ENCODE peak calls at places on chromosomes 1 and 21, in ten cellular contexts. M, D, J, C, O, Q, X, I, B and G are unnamed samples.
A peak's percentile ranks its signal among the peaks of the same experiment; 100 is the strongest.

GRCh38 chr1:61237659-61238370 is 155.5 kb downstream of the NFIA start:
- DNase-seq in Q (no peak), D (no peak), I (no peak), M (no peak), O (no peak), C (no peak), B (no peak), X (no peak), J (no peak), G (no peak)

GRCh38 chr1:28915036-28915895 is 897 bp downstream of the EPB41 start:
- DNase-seq in C (no peak), O (peak; percentile 67), I (peak; percentile 16), D (peak; percentile 43), X (peak; percentile 15), J (peak; percentile 64), M (no peak), B (peak; percentile 34), Q (no peak), G (no peak)

GRCh38 chr1:114274621-114275317 is 121.1 kb upstream of the SYT6 start:
- DNase-seq in J (no peak), B (no peak), C (no peak), O (no peak), Q (no peak), M (no peak), I (no peak), X (no peak), D (no peak), G (no peak)

GRCh38 chr21:26115899-26116298 is 54.7 kb downstream of the APP start:
- DNase-seq in Q (no peak), D (peak; percentile 90), M (peak; percentile 88), O (no peak), X (no peak), B (no peak), I (no peak), C (no peak), J (no peak), G (peak; percentile 84)

GRCh38 chr21:23593582-23593981 is 2013.7 kb downstream of the MRPL39 start:
- DNase-seq in O (no peak), I (no peak), B (no peak), X (no peak), D (no peak), M (no peak), Q (no peak), J (no peak), C (no peak), G (no peak)

GRCh38 chr1:228349701-228350171 is 56.9 kb downstream of the TRIM11 start:
- DNase-seq in O (no peak), I (no peak), M (no peak), X (no peak), Q (no peak), C (peak; percentile 42), J (no peak), B (no peak), D (no peak), G (no peak)

GRCh38 chr1:25610822-25611630 is 5.6 kb upstream of the MAN1C1 start:
- DNase-seq in I (no peak), X (no peak), M (peak; percentile 37), D (peak; percentile 44), C (no peak), O (no peak), B (no peak), Q (no peak), J (no peak), G (peak; percentile 25)

GRCh38 chr1:224710196-224710595 is 94.1 kb downstream of the CNIH3 start:
- DNase-seq in B (no peak), I (no peak), O (no peak), D (peak; percentile 79), M (peak; percentile 64), J (no peak), Q (no peak), X (no peak), C (no peak), G (no peak)

GRCh38 chr1:152162826-152163463 is 3.9 kb upstream of the RPTN start:
- DNase-seq in Q (no peak), I (peak; percentile 76), J (no peak), C (no peak), O (no peak), D (peak; percentile 67), X (no peak), B (no peak), M (peak; percentile 96), G (peak; percentile 97)

GRCh38 chr1:213273546-213273945 is 222.5 kb downstream of the RPS6KC1 start:
- DNase-seq in J (no peak), M (no peak), O (no peak), B (no peak), I (no peak), Q (no peak), X (no peak), C (no peak), D (no peak), G (peak; percentile 93)

GRCh38 chr1:30852026-30852425 is 56.5 kb downstream of the SDC3 start:
- DNase-seq in X (peak; percentile 39), B (peak; percentile 67), J (peak; percentile 65), I (no peak), O (no peak), C (peak; percentile 85), D (peak; percentile 94), M (no peak), Q (peak; percentile 84), G (peak; percentile 41)

GRCh38 chr1:70360321-70360720 is 5.8 kb upstream of the ANKRD13C start:
- DNase-seq in O (no peak), Q (no peak), D (no peak), C (no peak), B (no peak), J (no peak), I (no peak), M (no peak), X (no peak), G (no peak)

GRCh38 chr21:25186278-25186677 is 421.0 kb downstream of the MRPL39 start:
- DNase-seq in D (no peak), C (peak; percentile 64), J (no peak), I (no peak), X (no peak), Q (no peak), O (no peak), B (no peak), M (no peak), G (no peak)

DNA sequence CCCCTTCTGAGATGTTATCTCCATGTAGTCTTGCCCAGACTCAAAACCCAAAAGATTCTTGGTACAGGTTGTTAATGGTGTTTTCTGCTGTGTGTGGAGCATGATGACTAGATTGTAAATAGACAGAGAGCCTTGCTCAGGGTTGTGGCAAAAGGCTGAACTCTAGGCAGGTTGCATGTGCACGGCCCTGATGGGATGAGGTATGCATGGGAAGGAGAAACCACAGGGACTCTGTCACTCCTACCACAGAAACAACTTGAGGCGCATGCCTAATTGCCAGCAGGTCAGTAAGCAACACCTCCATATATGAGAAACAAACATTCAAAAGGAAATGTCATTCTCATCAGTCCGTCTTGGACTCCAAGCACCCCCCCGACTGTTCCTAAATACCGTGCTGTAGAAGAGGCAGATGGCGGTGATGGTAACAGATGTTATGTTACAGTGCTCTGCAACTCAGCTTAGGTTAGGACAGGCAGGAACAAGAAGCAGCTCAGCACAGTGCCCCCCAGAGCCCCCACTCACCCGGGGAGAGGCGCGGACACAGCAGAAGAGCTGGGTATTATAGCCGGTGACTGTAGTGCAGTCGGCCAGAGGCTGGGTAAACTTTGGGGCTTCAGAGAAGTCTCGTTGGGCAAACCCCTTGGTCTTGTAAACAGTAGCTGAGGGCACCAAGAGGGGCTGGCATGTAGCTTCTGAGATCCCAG is 10.9 kb downstream of the MYBPHL start:
- DNase-seq in O (no peak), M (no peak), C (no peak), J (no peak), Q (no peak), B (no peak), I (no peak), X (no peak), D (no peak), G (peak; percentile 12)
- TF ChIP-seq CTCF in O (no peak), M (no peak), C (no peak), J (no peak), Q (no peak), B (no peak), I (no peak), X (no peak), D (no peak), G (no peak)

GRCh38 chr1:104120488-104120887 is 370.8 kb downstream of the AMY1C start:
- DNase-seq in D (no peak), C (no peak), B (no peak), Q (no peak), I (no peak), X (no peak), O (no peak), J (no peak), M (no peak), G (no peak)
- TF ChIP-seq CTCF in D (no peak), C (no peak), B (no peak), Q (no peak), I (no peak), X (no peak), O (no peak), J (no peak), M (no peak), G (no peak)

DNA sequence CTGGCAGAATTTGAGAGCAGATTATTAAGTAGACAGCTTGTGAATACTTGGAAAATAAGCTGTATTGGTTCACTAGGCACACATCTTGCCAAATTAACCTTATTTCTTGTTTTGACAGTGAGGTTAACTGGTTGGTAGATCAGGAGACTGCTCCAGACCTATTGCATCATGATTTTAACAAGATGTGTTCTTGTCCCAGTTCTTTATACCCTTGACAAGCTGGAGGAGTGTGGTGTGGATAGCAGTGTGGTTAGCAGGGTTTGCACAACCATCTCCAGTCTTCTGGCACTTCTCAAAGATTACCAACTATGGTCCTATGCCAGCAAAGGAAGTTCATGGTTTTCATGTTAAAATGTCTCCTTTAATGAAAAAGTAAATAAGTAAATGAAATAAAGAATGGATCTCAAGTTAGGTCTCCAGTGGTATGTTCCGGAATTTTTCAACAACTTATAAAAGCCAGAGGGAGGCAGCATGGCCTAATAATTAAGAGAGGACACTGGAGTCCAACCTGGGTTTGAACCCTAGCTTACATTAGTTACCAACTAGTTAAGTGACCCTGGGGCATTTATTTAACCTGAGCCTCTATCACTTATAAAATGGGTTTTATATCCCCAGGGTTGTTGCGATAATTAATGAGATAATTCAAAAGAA is 34.1 kb downstream of the DDX20 start:
- DNase-seq in O (no peak), I (peak; percentile 44), C (no peak), Q (no peak), J (no peak), B (no peak), D (peak; percentile 71), X (no peak), M (peak; percentile 67), G (peak; percentile 99)
- TF ChIP-seq CTCF in O (no peak), I (no peak), C (no peak), Q (no peak), J (no peak), B (no peak), D (no peak), X (no peak), M (no peak), G (peak; percentile 27)

DNA sequence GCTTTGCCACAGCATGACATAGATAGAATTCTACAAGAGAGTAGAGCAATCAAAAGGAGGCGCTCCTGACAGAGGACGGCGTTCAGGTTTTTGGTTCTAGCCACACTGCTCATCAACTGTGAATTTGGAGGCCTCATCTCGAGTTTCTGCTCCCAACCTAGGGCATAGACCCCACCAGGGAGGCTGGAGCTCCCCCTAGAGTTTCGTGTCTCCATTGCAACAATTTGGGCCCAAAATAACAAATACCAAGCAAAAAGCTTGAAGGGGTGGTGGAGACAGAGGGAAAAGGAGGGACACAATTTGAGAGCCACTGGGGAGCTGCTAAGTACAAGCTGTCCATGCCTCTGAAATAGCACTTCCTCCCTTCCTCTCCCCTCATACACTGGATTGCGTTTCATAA is 297.0 kb downstream of the GPATCH2 start:
- DNase-seq in O (peak; percentile 41), Q (no peak), B (peak; percentile 18), J (peak; percentile 45), I (no peak), X (peak; percentile 56), D (peak; percentile 32), M (peak; percentile 41), C (no peak), G (peak; percentile 5)
- TF ChIP-seq CTCF in O (peak; percentile 36), Q (no peak), B (peak; percentile 17), J (no peak), I (peak; percentile 50), X (peak; percentile 74), D (peak; percentile 77), M (peak; percentile 86), C (peak; percentile 16), G (peak; percentile 69)